ENCODE peak calls at places on chromosomes 7 and 10, in four cellular contexts. Z is esophagus muscularis mucosa, Q is suprapubic skin, U is sigmoid colon. X is an unnamed sample.

GRCh38 chr10:12638103-12638502 is 288.8 kb downstream of the CAMK1D start:
- DNase-seq in U (no peak), Z (no peak), Q (no peak), X (no peak)

GRCh38 chr10:109593686-109594085 is 329.6 kb downstream of the XPNPEP1 start:
- DNase-seq in U (no peak), Z (no peak), Q (no peak), X (no peak)

GRCh38 chr7:116138202-116138801 is 72.0 kb upstream of the TES start:
- DNase-seq in U (no peak), Q (no peak), Z (no peak), X (no peak)

GRCh38 chr7:29883462-29884398 is 77.4 kb downstream of the WIPF3 start:
- DNase-seq in U (no peak), Q (no peak), Z (peak), X (no peak)

GRCh38 chr7:149229526-149229925 is 9.9 kb upstream of the ZNF212 start:
- DNase-seq in U (no peak), Z (no peak), Q (no peak), X (no peak)

GRCh38 chr7:45971171-45971570 is 50.1 kb upstream of the IGFBP3 start:
- DNase-seq in Z (peak), U (no peak), Q (no peak), X (no peak)

GRCh38 chr7:66837007-66837406 is 84.0 kb upstream of the TMEM248 start:
- DNase-seq in Z (no peak), U (peak), Q (no peak), X (no peak)

GRCh38 chr7:13846386-13846785 is 143.1 kb downstream of the ETV1 start:
- DNase-seq in Z (no peak), Q (no peak), U (no peak), X (no peak)

GRCh38 chr10:79142064-79142491 is 73.3 kb downstream of the ZMIZ1 start:
- DNase-seq in Z (no peak), U (peak), Q (no peak), X (peak)

GRCh38 chr10:129778571-129778970 is 185.5 kb downstream of the EBF3 start:
- DNase-seq in U (no peak), Q (no peak), Z (no peak), X (peak)

GRCh38 chr10:87921934-87922688 is 58.7 kb downstream of the PTEN start:
- DNase-seq in Q (no peak), U (no peak), Z (no peak), X (no peak)

GRCh38 chr10:43673471-43673870 is 24.8 kb upstream of the ZNF32 start:
- DNase-seq in Q (no peak), Z (no peak), U (no peak), X (no peak)

GRCh38 chr7:39458346-39458745 is 107.9 kb upstream of the YAE1 start:
- DNase-seq in Z (no peak), Q (no peak), U (no peak), X (no peak)

GRCh38 chr7:71817931-71818330 is 594.2 kb downstream of the CALN1 start:
- DNase-seq in U (no peak), Z (no peak), Q (no peak), X (no peak)

GRCh38 chr10:97117372-97117771 is 68.4 kb downstream of the SLIT1 start:
- DNase-seq in U (no peak), Q (no peak), Z (no peak), X (no peak)

GRCh38 chr7:134695321-134695860 is 48.7 kb downstream of the BPGM start:
- DNase-seq in U (no peak), Z (peak), Q (no peak), X (no peak)

GRCh38 chr7:106064836-106065559 is 47.1 kb downstream of the SYPL1 start:
- DNase-seq in Q (peak), U (peak), Z (peak), X (peak)

GRCh38 chr7:24755096-24755495 is 2.2 kb downstream of the GSDME start:
- DNase-seq in Q (no peak), Z (no peak), U (no peak), X (no peak)

GRCh38 chr7:30920021-30920583 is 8.4 kb downstream of the AQP1 start:
- DNase-seq in Z (no peak), Q (peak), U (peak), X (peak)

GRCh38 chr10:14601872-14602725 is 172.6 kb downstream of the FAM107B start:
- DNase-seq in U (no peak), Z (no peak), Q (no peak), X (peak)

GRCh38 chr10:120943542-120943941 is 92.4 kb downstream of the WDR11 start:
- DNase-seq in Q (no peak), U (no peak), Z (no peak), X (no peak)

GRCh38 chr7:33873981-33874750 is 31.2 kb upstream of the BMPER start:
- DNase-seq in Q (no peak), U (no peak), Z (peak), X (no peak)

GRCh38 chr7:144854839-144855424 is 19.1 kb upstream of the TPK1 start:
- DNase-seq in U (no peak), Q (no peak), Z (no peak), X (no peak)

GRCh38 chr7:105580022-105580740 is 1.1 kb downstream of the EFCAB10 start:
- DNase-seq in Q (no peak), U (no peak), Z (no peak), X (no peak)

GRCh38 chr7:147894271-147894670 is 696.3 kb upstream of the C7orf33 start:
- DNase-seq in U (no peak), Q (no peak), Z (no peak), X (no peak)

GRCh38 chr7:149670288-149670687 is 103.1 kb downstream of the ZNF467 start:
- DNase-seq in U (peak), Q (no peak), Z (no peak), X (no peak)

GRCh38 chr7:55366461-55367138 is 1.5 kb downstream of the LANCL2 start:
- DNase-seq in Q (no peak), U (no peak), Z (no peak), X (no peak)
- TF ChIP-seq EP300 in Q (no peak), U (no peak), Z (no peak), X (no peak)

DNA sequence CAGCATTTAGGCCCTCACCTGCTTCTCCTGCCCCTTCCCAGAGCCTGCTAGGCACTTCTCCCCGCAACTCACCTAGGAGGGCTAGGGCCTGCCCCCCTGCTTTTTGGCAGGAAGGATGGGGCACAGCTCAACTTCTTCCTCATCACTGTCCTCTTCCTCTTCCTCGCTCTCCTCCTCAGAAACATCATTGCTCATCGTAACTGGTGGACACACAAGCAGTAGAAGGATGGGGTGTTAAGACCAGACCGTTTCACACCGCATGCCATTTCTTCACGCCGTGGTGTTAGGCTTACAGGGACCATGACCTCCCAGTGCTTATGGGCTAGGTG is 1.6 kb downstream of the NPM3 start:
- DNase-seq in Q (peak), U (peak), Z (no peak), X (no peak)
- H3K4me3 ChIP-seq in Q (no peak), U (no peak), Z (no peak), X (no peak)

DNA sequence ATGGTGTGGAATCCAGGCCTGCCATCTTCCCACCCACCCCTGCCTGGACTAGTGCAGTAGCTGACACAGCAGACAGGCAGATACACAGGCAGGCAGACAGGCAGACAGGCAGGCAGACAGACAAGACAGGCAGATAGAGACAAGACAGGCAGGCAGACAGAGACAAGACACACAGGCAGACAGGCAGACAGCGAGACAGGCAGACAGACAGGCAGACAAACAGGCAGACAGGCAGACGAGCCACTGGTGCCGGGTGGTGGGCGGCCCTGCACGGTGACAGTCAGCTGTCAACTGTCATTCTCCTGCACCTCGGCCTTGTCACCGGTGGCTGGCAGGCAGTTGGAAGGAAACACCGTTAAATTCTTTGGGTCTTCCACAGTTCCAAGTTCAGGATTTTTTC is 250.2 kb downstream of the DNAJB6 start:
- DNase-seq in U (peak), Z (no peak), Q (no peak), X (no peak)
- TF ChIP-seq EP300 in U (no peak), Z (no peak), Q (no peak), X (no peak)

GRCh38 chr7:94374721-94375120 is 20.0 kb upstream of the COL1A2 start:
- DNase-seq in Q (no peak), U (no peak), Z (no peak), X (no peak)
- H3K4me3 ChIP-seq in Q (peak), U (no peak), Z (peak), X (no peak)

GRCh38 chr10:110872145-110872983 is 636 bp downstream of the PDCD4 start:
- DNase-seq in U (peak), Z (no peak), Q (peak), X (peak)
- TF ChIP-seq EP300 in U (no peak), Z (no peak), Q (no peak), X (no peak)

DNA sequence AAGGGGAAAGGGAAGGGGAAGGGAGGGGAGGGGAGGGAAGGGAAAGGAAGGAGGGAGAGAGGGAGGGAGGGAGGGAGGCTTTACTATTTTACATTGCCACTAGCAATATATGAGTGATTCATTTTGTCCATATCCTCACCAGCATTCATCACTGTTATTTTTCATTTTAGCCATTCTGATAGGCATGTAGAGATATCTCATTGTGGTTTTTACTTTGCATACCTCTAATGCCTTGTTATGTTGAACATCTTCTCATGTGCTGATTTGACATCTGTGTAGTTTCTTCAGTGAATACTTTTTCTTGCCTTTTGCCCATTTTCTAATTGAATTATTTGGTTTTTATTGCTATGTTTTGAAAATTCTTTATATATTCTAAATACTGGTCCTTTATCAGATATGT is 52.7 kb downstream of the GCC1 start:
- DNase-seq in Q (no peak), Z (no peak), U (no peak), X (no peak)
- H3K4me3 ChIP-seq in Q (no peak), Z (no peak), U (no peak), X (no peak)

DNA sequence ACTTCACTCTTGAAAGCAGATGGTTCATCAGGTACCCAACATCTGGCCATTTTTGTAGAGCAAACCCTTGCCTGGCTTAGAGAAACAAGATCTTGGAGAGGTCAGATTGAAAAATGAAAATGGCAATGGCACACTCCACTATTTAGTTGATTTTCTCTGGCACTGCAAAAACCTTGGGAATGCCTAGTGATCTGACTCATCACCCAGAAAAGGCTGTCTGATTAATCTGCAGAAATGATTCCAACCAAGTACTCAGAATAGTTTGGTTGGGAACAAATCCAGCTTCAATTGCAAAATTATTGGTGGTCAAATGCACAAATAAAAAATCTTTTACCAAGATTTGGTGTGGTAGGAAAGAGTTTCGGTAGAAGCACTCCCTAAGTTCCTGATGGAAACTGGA is 351.2 kb downstream of the PHTF2 start:
- DNase-seq in Q (no peak), U (no peak), Z (no peak), X (no peak)
- TF ChIP-seq EP300 in Q (no peak), U (no peak), Z (no peak), X (no peak)